ENCODE peak calls at places on chromosomes 11 and 22, in four cellular contexts. I is cardiac fibroblast, G is Peyer's patch, M is A549. T is an unnamed sample.

GRCh38 chr11:65445604-65446445 is 23.2 kb downstream of the NEAT1 start:
- DNase-seq in I (peak), G (peak), M (no peak), T (no peak)

GRCh38 chr11:61552108-61552635 is 28.7 kb downstream of the SYT7 start:
- DNase-seq in I (no peak), G (no peak), M (no peak), T (no peak)

GRCh38 chr11:6638437-6638836 is 17.2 kb downstream of the DCHS1 start:
- DNase-seq in I (no peak), G (no peak), M (no peak), T (no peak)

GRCh38 chr11:119935341-119935925 is 202.5 kb downstream of the TRIM29 start:
- DNase-seq in I (no peak), G (no peak), M (no peak), T (no peak)

GRCh38 chr22:32897400-32897799 is 95.9 kb downstream of the TIMP3 start:
- DNase-seq in I (no peak), G (no peak), M (no peak), T (no peak)

GRCh38 chr11:35671396-35672127 is 9.0 kb downstream of the TRIM44 start:
- DNase-seq in I (no peak), G (no peak), M (no peak), T (no peak)

GRCh38 chr11:14894657-14895598 is 2.9 kb upstream of the CYP2R1 start:
- DNase-seq in I (peak), G (no peak), M (no peak), T (peak)

GRCh38 chr11:65793144-65793581 is 6.3 kb downstream of the OVOL1 start:
- DNase-seq in I (no peak), G (no peak), M (no peak), T (no peak)

GRCh38 chr11:102546923-102547471 is 16.4 kb upstream of the MMP7 start:
- DNase-seq in I (no peak), G (peak), M (no peak), T (no peak)

GRCh38 chr11:92211576-92212167 is 12.9 kb upstream of the FAT3 start:
- DNase-seq in I (peak), G (no peak), M (peak), T (peak)

GRCh38 chr11:16605971-16606783 is 132.3 kb upstream of the C11orf58 start:
- DNase-seq in I (peak), G (peak), M (peak), T (peak)

GRCh38 chr11:13335319-13335718 is 57.7 kb downstream of the BMAL1 start:
- DNase-seq in I (peak), G (peak), M (peak), T (peak)

GRCh38 chr11:326842-327580 is 6.4 kb upstream of the IFITM3 start:
- DNase-seq in I (peak), G (peak), M (no peak), T (no peak)

GRCh38 chr11:128026596-128026995 is 560.8 kb downstream of the ETS1 start:
- DNase-seq in I (peak), G (no peak), M (peak), T (no peak)

GRCh38 chr22:45968003-45968650 is 8.8 kb downstream of the WNT7B start:
- DNase-seq in I (no peak), G (no peak), M (no peak), T (no peak)

GRCh38 chr11:95968585-95968984 is 44.7 kb upstream of the MTMR2 start:
- DNase-seq in I (no peak), G (no peak), M (no peak), T (no peak)

GRCh38 chr22:22694106-22694505 is 49.7 kb downstream of the GGTLC2 start:
- DNase-seq in I (no peak), G (no peak), M (no peak), T (no peak)

GRCh38 chr11:6443269-6444003 is 2.6 kb upstream of the HPX start:
- DNase-seq in I (peak), G (peak), M (peak), T (peak)

GRCh38 chr22:37413546-37413945 is 13.7 kb downstream of the ELFN2 start:
- DNase-seq in I (no peak), G (no peak), M (no peak), T (no peak)

GRCh38 chr11:95727630-95728029 is 62.0 kb downstream of the FAM76B start:
- DNase-seq in I (no peak), G (no peak), M (no peak), T (no peak)

DNA sequence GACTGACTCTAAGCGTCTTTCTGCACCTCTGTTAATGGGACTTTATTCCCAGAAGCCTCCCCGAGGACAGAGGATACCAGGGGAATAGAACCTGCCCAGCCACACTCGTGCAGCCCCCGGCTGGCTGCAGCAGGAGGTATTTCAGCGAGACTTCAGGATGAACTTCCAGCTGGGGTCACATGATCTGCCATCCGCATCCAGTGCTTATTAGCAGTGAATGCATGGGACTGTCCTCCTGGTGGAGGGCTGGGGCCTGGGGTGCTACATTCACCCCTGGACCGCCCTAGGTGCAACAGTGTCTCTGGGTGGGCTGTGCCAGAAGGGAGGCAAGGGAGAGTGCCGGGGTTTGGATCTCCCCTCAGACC is 1.6 kb downstream of the DUSP8 start:
- DNase-seq in I (no peak), G (no peak), M (no peak), T (no peak)
- H3K4me3 ChIP-seq in I (no peak), G (peak), M (peak), T (no peak)

GRCh38 chr22:36381513-36382079 is 6.2 kb downstream of the MYH9 start:
- DNase-seq in I (no peak), G (no peak), M (no peak), T (no peak)

GRCh38 chr22:36383110-36383581 is 4.6 kb downstream of the MYH9 start:
- DNase-seq in I (peak), G (peak), M (no peak), T (no peak)

GRCh38 chr22:36377022-36377631 is 10.6 kb downstream of the MYH9 start:
- DNase-seq in I (no peak), G (peak), M (no peak), T (no peak)

GRCh38 chr22:36378080-36378788 is 9.5 kb downstream of the MYH9 start:
- DNase-seq in I (no peak), G (no peak), M (no peak), T (no peak)

DNA sequence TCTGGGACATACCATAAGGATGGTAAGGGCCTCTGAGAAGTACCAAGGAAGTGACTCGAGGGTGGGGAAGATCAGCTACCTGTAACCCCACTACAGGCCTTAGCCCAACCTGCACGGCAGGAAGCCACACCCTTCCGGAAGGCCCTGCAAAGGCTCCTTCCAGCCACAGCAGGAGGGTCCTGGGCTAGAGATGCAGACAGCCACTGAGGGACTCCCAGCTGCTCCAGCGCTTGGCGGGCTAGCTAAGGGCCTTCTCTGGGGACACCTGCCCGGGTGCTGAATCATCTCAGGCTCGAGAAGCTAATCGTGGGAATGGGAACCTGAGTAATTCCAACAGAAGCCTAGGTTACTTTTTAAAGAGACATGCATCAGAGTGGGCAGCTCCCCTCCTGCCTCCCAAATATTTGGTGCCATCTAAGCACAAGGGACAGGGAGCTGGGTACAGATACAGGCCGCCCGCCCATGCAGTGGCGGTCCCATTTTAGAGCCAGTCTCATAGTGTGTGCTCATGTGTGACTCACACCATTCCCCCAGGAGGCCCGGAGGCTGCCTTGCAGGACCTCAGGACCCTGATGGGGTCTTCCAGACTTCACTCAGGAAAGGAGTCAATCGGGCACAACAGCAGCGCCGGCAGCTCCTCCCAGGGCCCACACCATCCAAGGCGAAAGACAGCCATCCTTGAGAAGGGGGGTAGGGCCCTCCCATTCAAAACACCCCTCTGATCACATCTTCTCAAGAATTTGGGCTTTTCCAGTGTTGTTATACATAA is 8.0 kb downstream of the MYH9 start:
- DNase-seq in I (no peak), G (peak), M (no peak), T (peak)
- H3K4me3 ChIP-seq in I (no peak), G (peak), M (no peak), T (no peak)

DNA sequence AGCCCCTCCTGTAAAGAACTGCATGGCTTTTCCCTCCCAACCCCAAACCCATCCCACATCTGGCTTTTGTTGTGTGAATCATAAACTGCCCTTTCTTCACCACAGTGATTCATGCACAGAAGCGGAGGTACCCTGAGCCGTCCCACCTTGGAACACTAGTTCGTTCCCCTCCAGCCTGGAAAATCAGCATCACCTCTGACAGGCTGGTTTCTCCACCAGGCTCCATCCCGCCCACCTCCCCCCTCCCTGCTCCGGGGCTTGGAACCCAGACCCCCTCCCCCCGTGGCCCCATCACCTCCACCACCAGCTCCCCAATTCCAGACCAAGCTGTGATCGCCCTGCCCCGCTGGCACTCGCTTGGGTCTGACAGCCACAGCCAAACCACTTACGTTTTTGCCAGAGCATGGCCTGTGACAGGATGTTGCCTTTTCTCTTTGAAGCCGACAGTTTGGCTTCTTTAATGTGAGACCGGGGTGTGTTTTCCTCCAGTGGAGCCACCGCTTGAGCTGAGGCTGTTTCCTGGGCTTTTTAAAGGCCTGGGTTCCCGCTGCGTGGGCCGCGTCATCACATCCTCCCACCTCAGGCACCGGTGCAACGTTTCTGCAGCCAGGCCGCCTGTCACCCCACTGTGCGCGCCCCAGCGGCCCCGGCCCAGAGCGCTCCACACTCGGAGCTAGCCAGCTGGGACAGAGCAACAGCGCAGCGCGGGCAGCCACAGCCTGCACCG is at the start of gene POU2AF1:
- DNase-seq in I (peak), G (peak), M (no peak), T (no peak)
- H3K4me3 ChIP-seq in I (no peak), G (peak), M (no peak), T (no peak)

GRCh38 chr11:64241430-64242153 is 697 bp downstream of the FKBP2 start:
- DNase-seq in I (peak), G (peak), M (peak), T (peak)

GRCh38 chr11:64244107-64244506 is 2.6 kb downstream of the PPP1R14B start:
- DNase-seq in I (no peak), G (no peak), M (no peak), T (no peak)

GRCh38 chr11:64244966-64245365 is 1.8 kb downstream of the PPP1R14B start:
- DNase-seq in I (no peak), G (no peak), M (no peak), T (no peak)

GRCh38 chr11:64241175-64241429 is 207 bp downstream of the FKBP2 start:
- DNase-seq in I (no peak), G (no peak), M (peak), T (no peak)

DNA sequence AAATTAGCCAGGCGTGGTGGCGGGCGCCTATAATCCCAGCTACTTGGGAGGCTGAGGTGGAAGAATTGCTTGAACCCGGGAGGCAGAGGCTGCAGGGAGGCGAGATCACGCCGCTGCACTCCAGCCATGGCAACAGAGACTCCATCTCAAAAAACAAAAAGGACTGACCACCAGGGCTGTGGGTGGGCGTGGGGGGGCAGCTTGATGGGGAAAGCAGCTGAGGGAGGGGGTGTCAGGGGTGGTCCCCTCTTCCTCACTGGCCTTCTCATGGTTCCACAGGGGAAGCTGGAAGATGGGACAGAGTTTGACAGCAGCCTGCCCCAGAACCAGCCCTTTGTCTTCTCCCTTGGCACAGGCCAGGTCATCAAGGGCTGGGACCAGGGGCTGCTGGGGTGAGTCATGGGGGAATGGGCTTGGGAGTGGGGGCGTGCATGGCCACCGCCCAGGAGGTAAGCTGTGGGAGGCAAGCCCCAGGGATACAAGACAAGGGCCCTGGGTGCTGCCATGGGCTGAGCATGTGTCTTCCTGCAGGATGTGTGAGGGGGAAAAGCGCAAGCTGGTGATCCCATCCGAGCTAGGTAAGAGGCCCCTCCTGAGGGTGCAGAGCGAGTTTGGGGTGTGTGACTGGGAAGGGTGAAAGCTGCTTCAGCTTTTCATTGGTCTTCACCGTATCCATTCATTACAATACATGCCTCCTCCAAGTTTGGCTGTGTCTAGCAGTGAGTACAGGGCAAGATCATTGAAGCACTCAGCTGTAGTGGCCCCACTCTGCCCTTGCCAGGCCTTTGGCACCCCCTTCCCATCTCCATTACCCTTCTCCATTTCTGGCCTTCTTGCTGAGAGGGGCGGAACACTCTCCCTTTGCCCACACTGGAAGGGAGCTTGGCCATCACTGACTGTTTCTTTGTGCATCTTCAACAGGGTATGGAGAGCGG is 2.3 kb downstream of the FKBP2 start:
- DNase-seq in I (no peak), G (no peak), M (no peak), T (no peak)
- H3K4me3 ChIP-seq in I (no peak), G (peak), M (peak), T (peak)